ENCODE peak calls at places on chromosomes 7 and 10, in ten cellular contexts. L, Z, D, H, U, O, I, C, G and B are unnamed samples.

GRCh38 chr7:264541-265191 is 25.3 kb upstream of the FOXL3 start:
- DNase-seq in L (no peak), I (no peak), O (no peak), Z (no peak), C (no peak), H (no peak), D (peak; percentile 12), G (no peak), U (no peak), B (no peak)

GRCh38 chr10:111085690-111086353 is 9.0 kb downstream of the ADRA2A start:
- DNase-seq in C (no peak), U (no peak), H (no peak), D (no peak), L (no peak), G (no peak), I (no peak), O (no peak), Z (no peak), B (peak; percentile 65)

GRCh38 chr7:149664176-149664575 is 109.2 kb downstream of the ZNF467 start:
- DNase-seq in H (no peak), U (no peak), I (no peak), D (no peak), C (no peak), O (no peak), G (no peak), Z (no peak), L (no peak), B (no peak)

GRCh38 chr10:5971315-5971832 is 6.0 kb downstream of the IL15RA start:
- DNase-seq in D (no peak), U (peak; percentile 66), I (peak; percentile 53), C (no peak), Z (no peak), O (peak; percentile 65), L (no peak), H (peak; percentile 67), G (peak; percentile 79), B (peak; percentile 57)

GRCh38 chr10:101346177-101346576 is 7.8 kb upstream of the BTRC start:
- DNase-seq in G (no peak), D (no peak), L (no peak), Z (no peak), H (no peak), O (no peak), C (no peak), I (no peak), U (no peak), B (no peak)

GRCh38 chr10:49374740-49375139 is 21.1 kb downstream of the DRGX start:
- DNase-seq in G (no peak), D (no peak), U (no peak), Z (no peak), H (no peak), L (no peak), C (no peak), I (no peak), O (no peak), B (no peak)

GRCh38 chr7:129785457-129786178 is 167.1 kb downstream of the UBE2H start:
- DNase-seq in L (no peak), C (no peak), Z (no peak), H (no peak), D (no peak), U (no peak), I (no peak), G (no peak), O (no peak), B (no peak)

GRCh38 chr7:97024209-97025129 is at the start of gene DLX5:
- DNase-seq in O (peak; percentile 73), C (no peak), D (peak; percentile 52), Z (no peak), G (peak; percentile 27), L (peak; percentile 7), H (peak; percentile 24), U (no peak), I (no peak), B (no peak)

GRCh38 chr10:12196531-12197211 is 683 bp downstream of the CDC123 start:
- DNase-seq in L (no peak), U (no peak), D (no peak), G (no peak), O (no peak), C (no peak), I (no peak), H (no peak), Z (no peak), B (no peak)

GRCh38 chr10:12198156-12198555 is 2.2 kb downstream of the CDC123 start:
- DNase-seq in C (no peak), Z (no peak), D (no peak), G (no peak), U (no peak), I (no peak), L (no peak), O (no peak), H (no peak), B (no peak)

GRCh38 chr10:12195281-12195602 is 449 bp downstream of the NUDT5 start:
- DNase-seq in D (no peak), O (no peak), H (no peak), Z (no peak), C (no peak), U (no peak), G (no peak), I (no peak), L (no peak), B (no peak)

GRCh38 chr10:12194752-12195271 is 879 bp downstream of the NUDT5 start:
- DNase-seq in D (peak; percentile 37), O (peak; percentile 38), C (no peak), U (peak; percentile 79), I (peak; percentile 45), L (peak; percentile 34), Z (peak; percentile 76), H (peak; percentile 49), G (peak; percentile 63), B (no peak)

DNA sequence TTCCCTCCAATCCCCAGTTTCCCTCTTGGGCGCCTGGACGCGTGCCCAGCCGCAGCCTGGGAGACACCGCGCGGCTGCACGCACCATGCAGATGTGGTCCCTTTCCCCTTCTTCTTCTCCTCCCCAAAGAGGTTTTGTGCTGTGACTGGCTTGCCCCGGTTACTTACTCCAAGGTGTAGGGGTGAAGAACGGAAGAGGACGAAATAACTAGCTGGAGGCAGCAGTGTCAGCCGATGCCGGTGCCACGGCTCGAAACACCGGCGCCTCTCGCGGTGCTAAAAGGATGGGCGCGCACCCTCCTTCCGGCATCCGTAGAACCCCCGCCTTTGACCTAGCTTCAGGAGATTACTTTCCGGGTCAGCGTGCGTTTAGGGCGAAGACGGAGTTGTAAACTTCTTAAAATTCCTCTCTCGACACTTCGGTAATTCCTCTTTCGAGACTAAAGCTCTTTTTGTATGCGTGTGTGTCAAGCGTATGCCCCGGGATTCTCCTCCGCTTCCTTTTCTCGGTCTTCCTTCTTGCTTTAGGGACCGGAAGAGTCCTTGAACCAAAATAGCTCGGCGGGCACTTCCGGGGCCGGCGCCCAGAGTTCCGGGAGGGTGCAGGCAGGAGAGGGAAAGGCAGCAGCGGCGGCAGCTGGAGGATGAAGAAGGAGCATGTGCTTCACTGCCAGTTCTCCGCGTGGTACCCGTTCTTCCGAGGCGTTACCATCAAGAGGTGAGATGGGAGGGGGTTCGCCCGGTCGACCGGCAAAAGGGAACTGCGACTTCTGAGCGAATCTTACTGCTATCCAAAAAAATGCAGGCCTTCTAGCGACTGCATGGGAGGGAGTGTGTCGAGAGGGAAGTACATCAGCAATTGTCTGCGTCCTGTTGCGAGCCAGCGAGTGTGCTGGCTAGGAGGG is at the start of the genes CDC123 and NUDT5:
- DNase-seq in U (peak; percentile 93), O (peak; percentile 94), I (peak; percentile 92), Z (peak; percentile 91), D (peak; percentile 88), L (peak; percentile 85), G (peak; percentile 93), H (peak; percentile 92), C (no peak), B (peak; percentile 93)
- TF ChIP-seq CTCF in U (no peak), O (no peak), I (no peak), Z (no peak), D (no peak), L (no peak), G (no peak), H (no peak), C (peak; percentile 12), B (no peak)

DNA sequence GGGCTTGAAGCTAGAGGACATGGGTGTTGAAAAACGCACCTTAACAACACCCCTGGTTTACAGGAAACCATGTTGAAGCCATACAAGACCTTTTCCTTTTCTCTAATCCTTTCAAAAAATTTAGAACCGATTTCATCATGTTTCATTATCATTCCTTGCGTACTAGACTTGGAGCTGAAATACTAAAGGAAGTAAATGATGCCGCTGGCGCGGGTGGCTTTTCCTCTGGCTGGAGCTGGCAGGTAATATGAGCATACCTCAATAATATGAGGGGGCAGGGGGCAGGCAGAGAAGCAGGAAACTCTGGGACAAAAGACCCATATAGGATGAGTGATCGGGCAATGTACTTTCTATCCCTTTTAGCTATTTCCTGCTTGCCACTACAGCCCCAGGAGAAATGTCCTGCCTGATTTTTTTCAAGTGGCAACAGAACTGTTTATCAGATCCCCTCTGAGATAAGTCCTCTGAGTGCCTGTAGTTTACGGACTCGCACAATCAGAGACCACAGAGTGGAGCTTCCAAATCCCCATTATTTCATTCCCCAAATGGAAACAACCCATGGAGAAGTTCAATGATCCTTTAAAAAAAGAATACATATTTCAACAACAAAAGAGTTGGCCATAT is 450.1 kb downstream of the KCNMA1 start:
- DNase-seq in G (peak; percentile 35), I (no peak), L (no peak), O (no peak), D (no peak), C (no peak), Z (no peak), U (no peak), H (no peak), B (no peak)
- TF ChIP-seq CTCF in G (no peak), I (no peak), L (no peak), O (no peak), D (no peak), C (no peak), Z (no peak), U (no peak), H (no peak), B (no peak)

GRCh38 chr7:47288060-47288459 is 293.9 kb downstream of the TNS3 start:
- DNase-seq in C (no peak), U (no peak), H (no peak), I (no peak), G (no peak), O (no peak), L (no peak), Z (no peak), D (no peak), B (no peak)

GRCh38 chr7:47282790-47283496 is 299.0 kb downstream of the TNS3 start:
- DNase-seq in O (no peak), I (no peak), L (no peak), G (no peak), D (no peak), Z (no peak), H (no peak), U (no peak), C (no peak), B (no peak)

GRCh38 chr7:47284691-47285246 is 297.1 kb downstream of the TNS3 start:
- DNase-seq in C (no peak), H (no peak), Z (no peak), G (no peak), L (no peak), D (no peak), I (no peak), U (peak; percentile 52), O (no peak), B (no peak)

GRCh38 chr7:47283497-47284131 is 298.3 kb downstream of the TNS3 start:
- DNase-seq in L (no peak), I (no peak), O (peak; percentile 87), G (no peak), C (peak; percentile 67), H (no peak), U (no peak), D (no peak), Z (no peak), B (no peak)

DNA sequence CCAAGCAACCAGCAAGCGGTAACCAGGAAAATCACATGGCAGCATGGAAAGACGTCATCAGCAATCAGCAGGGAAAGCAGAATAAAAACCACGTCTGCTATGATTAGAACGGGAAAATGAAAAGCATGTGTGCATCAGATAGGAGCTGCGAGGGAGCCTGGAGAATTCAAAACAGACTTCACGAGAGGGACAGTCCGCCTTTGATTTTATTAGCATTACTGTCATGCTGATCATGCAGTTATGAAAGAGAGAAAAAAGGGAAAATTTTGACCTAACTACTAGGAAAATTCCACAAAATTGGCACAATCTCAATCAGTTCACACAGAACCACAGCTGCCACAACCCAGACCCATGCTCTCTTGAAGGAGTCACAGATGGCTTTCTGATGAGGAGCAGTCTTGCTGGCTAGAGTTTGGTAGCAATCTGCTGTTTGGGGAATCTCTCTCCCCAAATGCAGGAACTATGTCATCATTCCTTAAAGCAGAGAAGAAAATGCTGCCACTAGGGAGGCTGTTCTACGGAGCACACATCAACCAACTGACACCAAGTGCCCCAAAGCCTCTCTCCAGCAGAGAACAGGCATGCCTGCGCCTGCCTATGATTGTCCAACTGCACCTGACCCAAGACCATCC is 295.9 kb downstream of the TNS3 start:
- DNase-seq in D (peak; percentile 98), U (peak; percentile 53), H (peak; percentile 19), O (no peak), Z (no peak), G (peak; percentile 90), C (no peak), L (peak; percentile 63), I (no peak), B (no peak)
- TF ChIP-seq CTCF in D (peak; percentile 76), U (no peak), H (no peak), O (no peak), Z (no peak), G (peak; percentile 27), C (no peak), L (peak; percentile 35), I (no peak), B (peak; percentile 15)

DNA sequence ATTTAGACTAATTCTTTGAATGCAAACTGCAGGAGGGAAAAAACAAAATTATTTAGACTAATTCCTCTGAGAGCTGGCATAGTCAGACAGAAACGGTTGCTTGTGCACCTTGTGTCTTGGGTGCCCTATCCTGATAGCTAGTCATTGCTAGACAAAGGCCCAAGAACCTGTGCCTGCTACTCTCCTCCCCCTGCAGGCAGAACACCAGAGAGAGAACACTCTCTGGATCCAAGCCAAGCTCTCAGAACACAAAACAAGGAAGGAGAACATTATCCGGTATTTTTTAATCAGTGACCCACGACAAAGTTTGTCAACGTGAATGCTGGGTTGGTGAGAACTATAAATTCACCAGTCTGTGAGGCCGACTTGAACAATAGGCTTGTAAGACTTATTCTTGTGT is 18.9 kb upstream of the PPP1R9A start:
- DNase-seq in G (peak; percentile 4), D (no peak), C (no peak), H (no peak), U (no peak), O (peak; percentile 40), Z (no peak), L (no peak), I (peak; percentile 36), B (no peak)
- TF ChIP-seq CTCF in G (peak; percentile 23), D (no peak), C (peak; percentile 9), H (no peak), U (no peak), O (peak; percentile 17), Z (no peak), L (no peak), I (peak; percentile 33), B (no peak)